ENCODE peak calls at places on chromosomes 3 and 15, in nine cellular contexts. One of them, this sample, is unnamed.

GRCh38 chr15:70799667-70800450 is 36.5 kb upstream of the UACA start:
- DNase-seq in HL-60: no peak
- DNase-seq in heart left ventricle: peak; percentile 41
- DNase-seq in neural progenitor cell: no peak
- DNase-seq in thoracic aorta: no peak
- DNase-seq in trophoblast cell: no peak
- DNase-seq in body of pancreas: no peak
- DNase-seq in Peyer's patch: no peak
- DNase-seq in ovary: peak; percentile 45
- DNase-seq in this sample: no peak

GRCh38 chr15:66288796-66289195 is 4.6 kb upstream of the DIS3L start:
- DNase-seq in Peyer's patch: no peak
- DNase-seq in thoracic aorta: no peak
- DNase-seq in ovary: no peak
- DNase-seq in heart left ventricle: no peak
- DNase-seq in neural progenitor cell: no peak
- DNase-seq in HL-60: no peak
- DNase-seq in trophoblast cell: no peak
- DNase-seq in body of pancreas: no peak
- DNase-seq in this sample: no peak

GRCh38 chr3:128075516-128076464 is 23.6 kb downstream of the SEC61A1 start:
- DNase-seq in ovary: peak; percentile 92
- DNase-seq in heart left ventricle: peak; percentile 86
- DNase-seq in thoracic aorta: no peak
- DNase-seq in neural progenitor cell: peak; percentile 95
- DNase-seq in body of pancreas: peak; percentile 91
- DNase-seq in Peyer's patch: peak; percentile 74
- DNase-seq in HL-60: peak; percentile 73
- DNase-seq in trophoblast cell: peak; percentile 65
- DNase-seq in this sample: peak; percentile 72

GRCh38 chr3:8371085-8371551 is 130.5 kb upstream of the LMCD1 start:
- DNase-seq in thoracic aorta: no peak
- DNase-seq in heart left ventricle: no peak
- DNase-seq in body of pancreas: no peak
- DNase-seq in Peyer's patch: no peak
- DNase-seq in neural progenitor cell: no peak
- DNase-seq in ovary: no peak
- DNase-seq in trophoblast cell: no peak
- DNase-seq in HL-60: no peak
- DNase-seq in this sample: no peak

GRCh38 chr3:54243262-54243931 is 121.0 kb downstream of the CACNA2D3 start:
- DNase-seq in body of pancreas: peak; percentile 35
- DNase-seq in neural progenitor cell: no peak
- DNase-seq in trophoblast cell: no peak
- DNase-seq in HL-60: no peak
- DNase-seq in Peyer's patch: no peak
- DNase-seq in thoracic aorta: no peak
- DNase-seq in ovary: no peak
- DNase-seq in heart left ventricle: no peak
- DNase-seq in this sample: no peak

GRCh38 chr3:122350814-122351418 is 25.9 kb downstream of the CSTA start:
- DNase-seq in thoracic aorta: no peak
- DNase-seq in Peyer's patch: no peak
- DNase-seq in neural progenitor cell: no peak
- DNase-seq in body of pancreas: no peak
- DNase-seq in heart left ventricle: no peak
- DNase-seq in HL-60: no peak
- DNase-seq in trophoblast cell: no peak
- DNase-seq in ovary: no peak
- DNase-seq in this sample: no peak

GRCh38 chr15:51024735-51025453 is 69.8 kb downstream of the TNFAIP8L3 start:
- DNase-seq in thoracic aorta: no peak
- DNase-seq in neural progenitor cell: no peak
- DNase-seq in HL-60: no peak
- DNase-seq in body of pancreas: peak; percentile 8
- DNase-seq in ovary: no peak
- DNase-seq in trophoblast cell: no peak
- DNase-seq in Peyer's patch: no peak
- DNase-seq in heart left ventricle: no peak
- DNase-seq in this sample: no peak

GRCh38 chr3:29922990-29923746 is 642.3 kb downstream of the RBMS3 start:
- DNase-seq in neural progenitor cell: no peak
- DNase-seq in Peyer's patch: no peak
- DNase-seq in ovary: no peak
- DNase-seq in heart left ventricle: peak; percentile 57
- DNase-seq in thoracic aorta: no peak
- DNase-seq in HL-60: no peak
- DNase-seq in body of pancreas: no peak
- DNase-seq in trophoblast cell: no peak
- DNase-seq in this sample: no peak

GRCh38 chr15:35209838-35210237 is 124.7 kb upstream of the NANOGP8 start:
- DNase-seq in HL-60: no peak
- DNase-seq in Peyer's patch: no peak
- DNase-seq in ovary: no peak
- DNase-seq in body of pancreas: no peak
- DNase-seq in neural progenitor cell: no peak
- DNase-seq in heart left ventricle: no peak
- DNase-seq in trophoblast cell: no peak
- DNase-seq in thoracic aorta: no peak
- DNase-seq in this sample: no peak

GRCh38 chr3:13834258-13835035 is 45.4 kb downstream of the WNT7A start:
- DNase-seq in heart left ventricle: no peak
- DNase-seq in HL-60: no peak
- DNase-seq in neural progenitor cell: no peak
- DNase-seq in thoracic aorta: no peak
- DNase-seq in ovary: no peak
- DNase-seq in Peyer's patch: no peak
- DNase-seq in body of pancreas: no peak
- DNase-seq in trophoblast cell: peak; percentile 80
- DNase-seq in this sample: no peak

GRCh38 chr15:48823237-48823636 is 12.4 kb upstream of the CEP152 start:
- DNase-seq in trophoblast cell: no peak
- DNase-seq in thoracic aorta: no peak
- DNase-seq in body of pancreas: no peak
- DNase-seq in neural progenitor cell: peak; percentile 56
- DNase-seq in HL-60: no peak
- DNase-seq in ovary: no peak
- DNase-seq in heart left ventricle: no peak
- DNase-seq in Peyer's patch: no peak
- DNase-seq in this sample: no peak

DNA sequence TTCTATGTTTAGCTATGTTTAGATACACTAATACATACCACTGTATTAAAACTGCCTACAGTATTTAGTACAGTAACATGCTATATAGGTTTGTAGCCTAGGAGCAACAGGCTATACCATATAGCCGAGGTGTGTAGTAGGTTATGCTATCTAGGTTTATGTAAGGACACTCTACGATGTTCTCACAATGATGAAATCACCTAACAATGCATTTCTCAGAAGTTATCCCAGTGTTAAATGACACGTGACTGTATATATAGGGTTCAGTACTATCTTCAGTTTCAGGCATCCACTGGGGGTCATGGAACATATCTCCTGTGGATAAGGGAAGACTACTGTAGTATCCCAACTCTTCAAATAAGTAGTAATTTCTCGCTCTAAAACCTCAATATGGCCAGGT is 97.4 kb downstream of the TMCC1 start:
- DNase-seq in HL-60: no peak
- DNase-seq in ovary: no peak
- DNase-seq in trophoblast cell: no peak
- DNase-seq in Peyer's patch: no peak
- DNase-seq in heart left ventricle: no peak
- DNase-seq in thoracic aorta: no peak
- DNase-seq in body of pancreas: no peak
- DNase-seq in neural progenitor cell: no peak
- DNase-seq in this sample: no peak
- H3K27ac ChIP-seq in HL-60: no peak overlapping the region
- H3K27ac ChIP-seq in ovary: no peak overlapping the region
- H3K27ac ChIP-seq in trophoblast cell: peak overlapping the region; percentile 39
- H3K27ac ChIP-seq in Peyer's patch: no peak overlapping the region
- H3K27ac ChIP-seq in heart left ventricle: no peak overlapping the region
- H3K27ac ChIP-seq in thoracic aorta: no peak overlapping the region
- H3K27ac ChIP-seq in body of pancreas: no peak overlapping the region
- H3K27ac ChIP-seq in neural progenitor cell: no peak overlapping the region
- H3K27ac ChIP-seq in this sample: no peak overlapping the region

DNA sequence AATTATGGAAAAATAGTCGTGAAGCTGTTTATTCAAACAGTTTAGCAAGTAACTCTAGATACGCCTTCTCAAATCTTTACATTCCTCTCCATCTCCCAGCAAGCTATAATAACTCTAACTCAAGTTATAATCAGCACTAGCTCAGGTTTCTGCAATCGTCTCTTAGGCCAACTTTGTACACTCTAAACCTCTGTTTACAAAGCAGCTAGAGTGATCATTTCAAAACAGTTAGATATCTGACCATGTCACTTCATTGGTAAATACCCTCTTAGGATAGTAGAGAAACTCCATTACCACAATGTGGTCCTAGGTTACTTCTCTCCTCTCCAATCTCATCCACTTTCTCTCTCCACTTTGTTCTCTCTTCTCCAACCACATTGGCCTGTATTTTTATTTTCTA is 31.2 kb downstream of the PLOD2 start:
- DNase-seq in heart left ventricle: no peak
- DNase-seq in thoracic aorta: no peak
- DNase-seq in body of pancreas: no peak
- DNase-seq in ovary: no peak
- DNase-seq in HL-60: no peak
- DNase-seq in trophoblast cell: no peak
- DNase-seq in neural progenitor cell: no peak
- DNase-seq in Peyer's patch: no peak
- DNase-seq in this sample: no peak
- H3K27ac ChIP-seq in heart left ventricle: no peak overlapping the region
- H3K27ac ChIP-seq in thoracic aorta: peak overlapping the region; percentile 73
- H3K27ac ChIP-seq in body of pancreas: no peak overlapping the region
- H3K27ac ChIP-seq in ovary: no peak overlapping the region
- H3K27ac ChIP-seq in HL-60: no peak overlapping the region
- H3K27ac ChIP-seq in trophoblast cell: no peak overlapping the region
- H3K27ac ChIP-seq in neural progenitor cell: no peak overlapping the region
- H3K27ac ChIP-seq in Peyer's patch: no peak overlapping the region
- H3K27ac ChIP-seq in this sample: no peak overlapping the region

DNA sequence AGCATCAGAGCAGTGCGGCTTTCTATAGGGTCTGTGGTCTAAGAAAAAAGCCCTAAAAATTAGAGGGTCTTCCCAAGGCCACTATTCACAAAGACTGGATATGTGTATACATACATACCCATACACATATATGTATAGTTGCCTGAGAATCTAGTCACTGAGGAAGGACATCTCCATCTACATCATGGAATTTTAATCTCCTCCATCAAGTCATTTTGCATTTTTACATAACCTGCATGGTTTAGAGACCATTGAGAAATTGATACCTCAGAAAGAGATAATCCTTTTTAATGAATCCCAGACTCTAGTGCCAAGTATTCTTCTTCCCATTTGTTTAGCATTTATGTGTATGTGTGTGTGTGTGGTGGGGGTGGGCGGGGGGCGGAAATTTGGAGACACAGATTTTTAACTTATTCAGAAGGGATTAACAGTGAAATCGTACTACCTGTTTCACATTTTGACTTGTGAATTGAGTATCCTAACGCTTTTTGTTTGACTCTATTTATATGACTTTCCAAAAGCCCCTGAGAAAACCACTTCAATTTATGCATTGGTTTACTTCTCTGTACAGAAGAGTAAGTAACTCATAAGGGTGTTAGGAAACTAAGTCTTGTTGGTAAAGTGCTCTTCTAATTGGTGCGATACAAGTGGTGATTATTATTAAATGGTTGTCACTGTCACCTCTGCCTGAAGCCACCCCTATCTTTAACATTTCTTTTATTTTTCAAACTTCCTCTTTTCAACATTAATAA is 166.9 kb downstream of the MEIS2 start:
- DNase-seq in neural progenitor cell: no peak
- DNase-seq in trophoblast cell: no peak
- DNase-seq in HL-60: no peak
- DNase-seq in ovary: no peak
- DNase-seq in heart left ventricle: no peak
- DNase-seq in thoracic aorta: no peak
- DNase-seq in Peyer's patch: no peak
- DNase-seq in body of pancreas: no peak
- DNase-seq in this sample: no peak
- H3K27ac ChIP-seq in neural progenitor cell: no peak overlapping the region
- H3K27ac ChIP-seq in trophoblast cell: no peak overlapping the region
- H3K27ac ChIP-seq in HL-60: no peak overlapping the region
- H3K27ac ChIP-seq in ovary: no peak overlapping the region
- H3K27ac ChIP-seq in heart left ventricle: no peak overlapping the region
- H3K27ac ChIP-seq in thoracic aorta: no peak overlapping the region
- H3K27ac ChIP-seq in Peyer's patch: no peak overlapping the region
- H3K27ac ChIP-seq in body of pancreas: no peak overlapping the region
- H3K27ac ChIP-seq in this sample: peak overlapping the region; percentile 34

GRCh38 chr3:47527952-47528718 is 14.6 kb upstream of the ELP6 start:
- DNase-seq in body of pancreas: no peak
- DNase-seq in thoracic aorta: no peak
- DNase-seq in ovary: no peak
- DNase-seq in trophoblast cell: no peak
- DNase-seq in HL-60: no peak
- DNase-seq in Peyer's patch: no peak
- DNase-seq in neural progenitor cell: no peak
- DNase-seq in heart left ventricle: no peak
- DNase-seq in this sample: no peak

GRCh38 chr3:47536221-47536891 is 22.8 kb upstream of the ELP6 start:
- DNase-seq in trophoblast cell: no peak
- DNase-seq in neural progenitor cell: peak; percentile 83
- DNase-seq in thoracic aorta: no peak
- DNase-seq in Peyer's patch: no peak
- DNase-seq in body of pancreas: no peak
- DNase-seq in heart left ventricle: no peak
- DNase-seq in ovary: no peak
- DNase-seq in HL-60: no peak
- DNase-seq in this sample: peak; percentile 60

GRCh38 chr3:47533481-47533880 is 20.0 kb upstream of the ELP6 start:
- DNase-seq in HL-60: no peak
- DNase-seq in thoracic aorta: no peak
- DNase-seq in body of pancreas: no peak
- DNase-seq in trophoblast cell: no peak
- DNase-seq in neural progenitor cell: no peak
- DNase-seq in Peyer's patch: no peak
- DNase-seq in heart left ventricle: no peak
- DNase-seq in ovary: no peak
- DNase-seq in this sample: no peak

GRCh38 chr3:47536967-47537366 is 23.5 kb upstream of the ELP6 start:
- DNase-seq in neural progenitor cell: no peak
- DNase-seq in heart left ventricle: no peak
- DNase-seq in body of pancreas: no peak
- DNase-seq in HL-60: no peak
- DNase-seq in trophoblast cell: no peak
- DNase-seq in thoracic aorta: no peak
- DNase-seq in Peyer's patch: no peak
- DNase-seq in ovary: no peak
- DNase-seq in this sample: no peak

DNA sequence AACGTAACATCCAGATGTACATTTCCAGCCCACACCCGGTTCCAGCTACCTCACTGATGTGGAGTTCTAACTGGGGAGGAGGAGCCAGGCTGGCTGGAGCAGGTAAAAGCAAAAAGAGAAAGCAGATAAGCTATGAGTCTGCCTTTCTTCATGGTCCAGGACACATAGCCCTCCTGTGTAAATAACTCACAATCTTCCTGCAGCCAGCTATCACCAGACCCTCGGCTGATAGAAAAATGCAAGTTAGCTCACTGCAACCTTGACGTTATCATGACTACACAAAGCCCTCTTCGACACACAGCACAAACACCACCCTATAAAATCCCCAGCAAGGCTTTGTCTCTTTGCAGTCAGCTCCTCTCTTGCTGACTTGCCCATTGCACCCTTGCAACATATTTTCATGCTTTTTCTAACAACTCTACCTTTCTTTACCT is 20.5 kb upstream of the ELP6 start:
- DNase-seq in neural progenitor cell: no peak
- DNase-seq in Peyer's patch: no peak
- DNase-seq in body of pancreas: no peak
- DNase-seq in trophoblast cell: no peak
- DNase-seq in heart left ventricle: no peak
- DNase-seq in thoracic aorta: no peak
- DNase-seq in ovary: no peak
- DNase-seq in HL-60: no peak
- DNase-seq in this sample: no peak
- H3K27ac ChIP-seq in neural progenitor cell: no peak overlapping the region
- H3K27ac ChIP-seq in Peyer's patch: no peak overlapping the region
- H3K27ac ChIP-seq in body of pancreas: no peak overlapping the region
- H3K27ac ChIP-seq in trophoblast cell: no peak overlapping the region
- H3K27ac ChIP-seq in heart left ventricle: no peak overlapping the region
- H3K27ac ChIP-seq in thoracic aorta: no peak overlapping the region
- H3K27ac ChIP-seq in ovary: no peak overlapping the region
- H3K27ac ChIP-seq in HL-60: no peak overlapping the region
- H3K27ac ChIP-seq in this sample: no peak overlapping the region